ENCODE peak calls at places on chromosomes 11 and 22, in six cellular contexts. W, Z, K, C, O and I are unnamed samples.

GRCh38 chr11:46849631-46850030 is 3.6 kb upstream of the CKAP5 start:
- DNase-seq in W (no peak), K (no peak), C (no peak), Z (no peak), O (no peak), I (no peak)

GRCh38 chr22:36237462-36238347 is 1.6 kb downstream of the APOL2 start:
- DNase-seq in Z (no peak), K (no peak), C (no peak), W (no peak), O (no peak), I (no peak)

GRCh38 chr11:70700871-70701270 is 302.5 kb downstream of the CTTN start:
- DNase-seq in C (no peak), Z (no peak), K (no peak), W (no peak), O (no peak), I (no peak)

GRCh38 chr22:35446365-35446764 is 46.4 kb downstream of the MCM5 start:
- DNase-seq in Z (peak), K (no peak), C (no peak), O (no peak), W (no peak), I (no peak)

GRCh38 chr22:41203118-41203517 is 2.0 kb upstream of the L3MBTL2 start:
- DNase-seq in C (no peak), W (no peak), K (no peak), O (no peak), Z (no peak), I (no peak)

GRCh38 chr11:108576523-108576922 is 17.0 kb downstream of the EXPH5 start:
- DNase-seq in C (no peak), O (no peak), K (no peak), Z (no peak), W (no peak), I (no peak)

GRCh38 chr11:114108501-114109205 is 49.1 kb downstream of the ZBTB16 start:
- DNase-seq in Z (no peak), O (no peak), C (no peak), W (no peak), K (no peak), I (no peak)

GRCh38 chr11:24932110-24933000 is 435.5 kb downstream of the LUZP2 start:
- DNase-seq in K (no peak), O (no peak), C (no peak), W (no peak), Z (peak), I (no peak)

GRCh38 chr11:105219670-105220069 is 80.1 kb upstream of the CARD18 start:
- DNase-seq in O (no peak), Z (no peak), W (no peak), K (no peak), C (no peak), I (no peak)

GRCh38 chr11:79413258-79413657 is 27.6 kb downstream of the TENM4 start:
- DNase-seq in Z (no peak), W (no peak), C (no peak), K (no peak), O (no peak), I (peak)

GRCh38 chr11:70713436-70713835 is 315.1 kb downstream of the CTTN start:
- DNase-seq in C (no peak), Z (no peak), O (no peak), K (no peak), W (no peak), I (no peak)

GRCh38 chr11:77820565-77821348 is at the start of the genes AAMDC and RSF1:
- DNase-seq in W (peak), Z (peak), C (peak), K (peak), O (peak), I (peak)
- TF ChIP-seq POLR2A in W (peak), Z (peak), C (peak), K (peak), O (peak), I (peak)

GRCh38 chr11:43580735-43581369 is 99.7 kb upstream of the HSD17B12 start:
- DNase-seq in O (peak), K (no peak), W (no peak), C (no peak), Z (no peak), I (no peak)

GRCh38 chr11:43579919-43580276 is 100.6 kb upstream of the HSD17B12 start:
- DNase-seq in O (no peak), W (no peak), K (no peak), C (no peak), Z (no peak), I (no peak)

GRCh38 chr11:43578346-43579170 is 102.0 kb upstream of the HSD17B12 start:
- DNase-seq in O (no peak), W (no peak), Z (no peak), C (peak), K (no peak), I (peak)

GRCh38 chr11:43577566-43578264 is 102.8 kb upstream of the HSD17B12 start:
- DNase-seq in C (no peak), W (no peak), O (no peak), K (no peak), Z (no peak), I (no peak)

GRCh38 chr11:43579171-43579918 is 101.2 kb upstream of the HSD17B12 start:
- DNase-seq in C (peak), K (no peak), W (no peak), O (peak), Z (peak), I (peak)
- TF ChIP-seq MYC in C (no peak), K (no peak), W (no peak), O (no peak), Z (no peak), I (no peak)

DNA sequence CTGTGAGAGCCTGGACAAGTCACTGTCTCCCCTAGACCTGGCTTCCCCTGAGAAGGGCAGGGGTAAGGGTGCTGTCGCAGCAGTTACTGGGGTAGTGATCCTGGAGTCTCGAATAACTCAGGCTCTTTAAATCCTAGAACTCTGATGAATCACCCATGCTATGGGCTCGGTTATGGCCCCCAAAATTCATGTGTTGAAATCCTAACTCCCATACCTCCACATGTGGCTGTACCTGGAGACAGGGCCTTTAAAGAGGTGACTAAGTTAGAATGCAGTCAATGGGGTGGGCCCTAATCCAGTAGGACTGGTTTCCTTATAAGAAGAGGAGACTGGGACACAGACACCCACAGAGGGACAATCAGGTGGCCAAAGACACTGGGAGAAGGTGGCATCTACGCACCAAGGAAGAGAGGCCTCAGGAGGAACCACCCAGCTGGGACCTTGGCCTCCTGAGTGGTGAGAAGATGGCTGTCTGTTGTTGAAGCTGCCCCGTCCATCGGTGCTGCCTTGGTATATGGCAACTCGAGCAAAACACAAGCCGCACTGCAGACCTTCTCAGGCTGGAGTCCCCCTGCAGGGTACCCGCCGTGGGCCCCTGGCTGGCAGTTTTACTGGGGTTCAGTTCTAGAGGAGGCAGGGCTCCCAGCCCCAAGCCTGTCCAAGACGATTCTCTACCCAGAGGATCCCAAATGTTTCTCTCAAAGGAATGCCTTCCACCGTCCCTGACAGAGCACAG is 48.8 kb upstream of the SHISAL1 start:
- DNase-seq in Z (no peak), C (peak), W (no peak), K (no peak), O (no peak), I (no peak)
- H3K4me3 ChIP-seq in Z (no peak), C (no peak), W (no peak), K (no peak), O (no peak), I (no peak)

DNA sequence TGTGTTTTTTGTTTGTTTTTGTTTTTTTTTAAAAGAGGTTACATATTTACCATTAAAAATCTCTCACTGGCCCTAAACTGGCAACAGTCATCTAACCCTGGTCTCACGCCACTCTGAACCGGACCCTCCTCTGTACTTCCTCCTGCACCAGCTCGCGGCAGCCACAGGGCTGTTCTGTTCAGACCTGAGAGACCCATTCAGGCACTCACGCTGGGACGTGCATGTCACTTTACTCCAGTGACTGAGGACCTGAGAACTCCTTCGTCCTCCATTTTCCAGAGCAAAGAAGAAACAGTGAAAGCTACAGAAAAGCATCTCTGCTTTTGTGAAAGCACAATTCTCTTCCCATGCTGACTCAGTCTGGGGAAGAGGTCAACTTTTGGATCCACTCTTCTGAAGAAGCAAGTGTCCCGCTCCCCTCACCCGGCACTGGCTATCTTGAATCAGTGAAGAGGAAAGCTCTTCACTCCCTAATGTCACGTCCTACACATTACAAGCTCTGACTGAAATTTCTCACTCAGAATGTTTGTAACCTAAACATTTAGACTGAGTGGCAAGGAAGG is 24.6 kb downstream of the PISD start:
- DNase-seq in C (no peak), W (no peak), O (no peak), Z (no peak), K (no peak), I (peak)
- TF ChIP-seq POLR2A in C (no peak), W (no peak), O (no peak), Z (no peak), K (peak), I (no peak)

DNA sequence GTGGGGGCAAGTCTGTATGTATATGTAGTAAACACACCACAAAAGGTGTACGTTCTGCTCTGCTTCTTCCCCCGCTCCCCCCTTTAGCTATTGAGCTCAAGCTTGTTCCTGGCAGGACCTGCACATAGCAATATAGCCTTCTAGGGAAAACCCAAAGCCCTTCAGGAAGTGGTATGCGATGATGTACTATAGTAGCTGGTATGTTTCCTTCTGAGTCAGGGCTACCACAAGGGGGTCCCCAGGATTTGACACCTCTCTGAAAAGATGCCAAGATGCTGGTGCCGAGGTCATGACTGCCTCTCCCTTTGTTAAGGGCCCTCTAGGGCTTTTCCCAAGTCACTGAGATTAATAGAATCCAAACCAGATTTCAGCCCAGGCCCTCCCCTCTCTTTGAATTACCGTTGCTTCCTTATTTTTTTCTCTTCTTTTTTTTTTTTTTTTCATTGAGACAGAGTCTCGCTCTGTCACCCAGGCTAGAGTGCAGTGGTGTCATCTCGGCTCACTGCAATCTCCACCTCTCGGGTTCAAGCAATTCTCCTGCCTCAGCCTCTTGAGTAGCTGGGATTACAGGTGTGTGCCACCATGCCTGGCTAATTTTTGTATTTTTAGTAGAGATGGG is 268.4 kb downstream of the ETS1 start:
- DNase-seq in O (no peak), C (no peak), K (peak), W (no peak), Z (peak), I (no peak)
- TF ChIP-seq MYC in O (no peak), C (no peak), K (no peak), W (no peak), Z (no peak), I (no peak)

GRCh38 chr11:18014876-18015275 is 2.0 kb upstream of the SERGEF start:
- DNase-seq in K (no peak), C (no peak), O (no peak), Z (no peak), W (no peak), I (no peak)

GRCh38 chr11:18012314-18012905 is 437 bp downstream of the SERGEF start:
- DNase-seq in W (peak), C (peak), K (no peak), Z (peak), O (peak), I (peak)

GRCh38 chr11:18011633-18012313 is 1.1 kb downstream of the SERGEF start:
- DNase-seq in W (peak), Z (no peak), O (peak), K (no peak), C (no peak), I (no peak)

GRCh38 chr11:18013790-18014507 is 1.1 kb upstream of the SERGEF start:
- DNase-seq in O (peak), Z (peak), W (no peak), C (peak), K (no peak), I (peak)

GRCh38 chr11:18012906-18013781 is at the start of gene SERGEF:
- DNase-seq in W (peak), C (peak), K (peak), Z (peak), O (peak), I (peak)
- H3K4me3 ChIP-seq in W (peak), C (peak), K (peak), Z (peak), O (peak), I (peak)

DNA sequence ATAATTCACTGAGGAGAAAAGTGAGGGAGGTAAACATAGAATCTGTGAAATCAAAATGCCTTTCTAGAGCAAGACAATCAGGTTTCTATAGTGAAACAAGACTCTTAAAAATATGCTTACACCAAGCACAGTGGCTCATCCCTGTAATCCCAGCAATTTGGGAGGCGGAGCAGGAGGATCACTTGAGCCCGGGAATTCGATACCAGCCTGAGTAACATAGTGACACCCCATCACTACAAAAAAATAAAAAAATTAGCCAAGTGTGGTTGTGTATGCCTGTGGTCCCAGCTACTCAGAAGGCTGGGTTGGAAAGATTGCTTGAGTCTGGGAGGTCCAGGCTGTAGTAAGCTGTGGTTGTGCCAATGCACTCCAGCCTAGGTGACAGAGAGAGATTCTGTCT is 43.2 kb upstream of the ME3 start:
- DNase-seq in C (no peak), K (no peak), Z (no peak), O (no peak), W (no peak), I (no peak)
- TF ChIP-seq POLR2A in C (no peak), K (no peak), Z (no peak), O (no peak), W (no peak), I (no peak)